ENCODE peak calls at places on chromosomes 16 and 17, in five cellular contexts. One of them, this sample, is unnamed.

GRCh38 chr17:61150686-61151299 is 248.8 kb upstream of the TBX2 start:
- DNase-seq in RPMI8226: no peak
- DNase-seq in aorta: no peak
- DNase-seq in ELF-1: no peak
- DNase-seq in GM23248: no peak
- DNase-seq in this sample: no peak

GRCh38 chr17:82871056-82871775 is 31.4 kb upstream of the ZNF750 start:
- DNase-seq in RPMI8226: no peak
- DNase-seq in aorta: peak
- DNase-seq in ELF-1: no peak
- DNase-seq in GM23248: no peak
- DNase-seq in this sample: no peak

GRCh38 chr16:81384006-81384405 is 60.6 kb upstream of the CMIP start:
- DNase-seq in RPMI8226: no peak
- DNase-seq in aorta: no peak
- DNase-seq in ELF-1: no peak
- DNase-seq in GM23248: no peak
- DNase-seq in this sample: no peak

GRCh38 chr17:45131616-45132301 is 556 bp downstream of the PLCD3 start:
- DNase-seq in RPMI8226: peak
- DNase-seq in aorta: peak
- DNase-seq in ELF-1: peak
- DNase-seq in GM23248: peak
- DNase-seq in this sample: peak

GRCh38 chr17:36687736-36688135 is 86.4 kb downstream of the MRM1 start:
- DNase-seq in RPMI8226: no peak
- DNase-seq in aorta: no peak
- DNase-seq in ELF-1: no peak
- DNase-seq in GM23248: no peak
- DNase-seq in this sample: no peak

GRCh38 chr16:86346034-86346433 is 164.3 kb upstream of the FOXF1 start:
- DNase-seq in RPMI8226: no peak
- DNase-seq in aorta: no peak
- DNase-seq in ELF-1: no peak
- DNase-seq in GM23248: no peak
- DNase-seq in this sample: no peak

GRCh38 chr16:77236063-77236511 is 36.9 kb downstream of the SYCE1L start:
- DNase-seq in RPMI8226: peak
- DNase-seq in aorta: peak
- DNase-seq in ELF-1: peak
- DNase-seq in GM23248: peak
- DNase-seq in this sample: peak

GRCh38 chr17:8745586-8746500 is 1.2 kb upstream of the CCDC42 start:
- DNase-seq in RPMI8226: peak
- DNase-seq in aorta: peak
- DNase-seq in ELF-1: peak
- DNase-seq in GM23248: peak
- DNase-seq in this sample: peak

GRCh38 chr17:6313835-6314234 is 121.1 kb downstream of the AIPL1 start:
- DNase-seq in RPMI8226: no peak
- DNase-seq in aorta: no peak
- DNase-seq in ELF-1: no peak
- DNase-seq in GM23248: no peak
- DNase-seq in this sample: peak

GRCh38 chr17:34652001-34652400 is 72.6 kb downstream of the TMEM132E start:
- DNase-seq in RPMI8226: no peak
- DNase-seq in aorta: no peak
- DNase-seq in ELF-1: no peak
- DNase-seq in GM23248: no peak
- DNase-seq in this sample: no peak

GRCh38 chr17:76700627-76701470 is 9.9 kb downstream of the MXRA7 start:
- DNase-seq in RPMI8226: no peak
- DNase-seq in aorta: peak
- DNase-seq in ELF-1: peak
- DNase-seq in GM23248: peak
- DNase-seq in this sample: peak

GRCh38 chr17:47721725-47722124 is 11.3 kb upstream of the TBX21 start:
- DNase-seq in RPMI8226: no peak
- DNase-seq in aorta: no peak
- DNase-seq in ELF-1: no peak
- DNase-seq in GM23248: no peak
- DNase-seq in this sample: no peak

GRCh38 chr17:47905221-47905733 is 9.2 kb downstream of the SP2 start:
- DNase-seq in RPMI8226: no peak
- DNase-seq in aorta: peak
- DNase-seq in ELF-1: peak
- DNase-seq in GM23248: peak
- DNase-seq in this sample: no peak

GRCh38 chr16:65268331-65268730 is 146.5 kb upstream of the CDH11 start:
- DNase-seq in RPMI8226: no peak
- DNase-seq in aorta: no peak
- DNase-seq in ELF-1: no peak
- DNase-seq in GM23248: no peak
- DNase-seq in this sample: no peak

This sample was measured in osteoblast.